ENCODE peak calls at places on chromosomes 7 and 10, in six cellular contexts. O is brain microvascular endothelial cell, H is right lobe of liver, C is ascending aorta, P is coronary artery, V is kidney. I is an unnamed sample.

GRCh38 chr7:11261470-11261869 is 287.8 kb downstream of the PHF14 start:
- DNase-seq in O (no peak), H (peak; percentile 70), C (no peak), P (no peak), V (no peak), I (no peak)

GRCh38 chr7:78057571-78057970 is 259.0 kb downstream of the PHTF2 start:
- DNase-seq in O (no peak), H (no peak), C (no peak), P (no peak), V (no peak), I (no peak)

GRCh38 chr7:150665882-150666281 is 19.6 kb upstream of the GIMAP2 start:
- DNase-seq in O (no peak), H (no peak), C (no peak), P (no peak), V (no peak), I (no peak)

GRCh38 chr7:12267542-12267941 is 56.4 kb downstream of the TMEM106B start:
- DNase-seq in O (no peak), H (no peak), C (no peak), P (no peak), V (no peak), I (no peak)

GRCh38 chr7:30613366-30614325 is 19.0 kb downstream of the GARS1 start:
- DNase-seq in O (no peak), H (no peak), C (no peak), P (no peak), V (no peak), I (no peak)

GRCh38 chr10:46268076-46268881 is 18.5 kb upstream of the ANTXRL start:
- DNase-seq in O (no peak), H (no peak), C (no peak), P (peak; percentile 46), V (no peak), I (no peak)

GRCh38 chr10:79442171-79443040 is 3.0 kb downstream of the ZCCHC24 start:
- DNase-seq in O (no peak), H (no peak), C (no peak), P (peak; percentile 64), V (no peak), I (no peak)

GRCh38 chr7:32030904-32031692 is 39.1 kb downstream of the PDE1C start:
- DNase-seq in O (no peak), H (no peak), C (no peak), P (no peak), V (no peak), I (no peak)

GRCh38 chr10:78360284-78360683 is 326.6 kb downstream of the RPS24 start:
- DNase-seq in O (no peak), H (no peak), C (no peak), P (no peak), V (no peak), I (no peak)

GRCh38 chr10:78358406-78358805 is 324.7 kb downstream of the RPS24 start:
- DNase-seq in O (no peak), H (no peak), C (no peak), P (no peak), V (no peak), I (no peak)

GRCh38 chr10:78359641-78360091 is 326.0 kb downstream of the RPS24 start:
- DNase-seq in O (no peak), H (no peak), C (no peak), P (no peak), V (peak; percentile 64), I (no peak)

GRCh38 chr10:78357673-78358206 is 324.1 kb downstream of the RPS24 start:
- DNase-seq in O (no peak), H (no peak), C (no peak), P (no peak), V (no peak), I (no peak)

GRCh38 chr10:78358982-78359381 is 325.3 kb downstream of the RPS24 start:
- DNase-seq in O (no peak), H (no peak), C (no peak), P (no peak), V (no peak), I (no peak)
- H3K27ac ChIP-seq in O (no peak overlapping the region), H (no peak overlapping the region), C (no peak overlapping the region), P (no peak overlapping the region), V (no peak overlapping the region), I (no peak overlapping the region)

DNA sequence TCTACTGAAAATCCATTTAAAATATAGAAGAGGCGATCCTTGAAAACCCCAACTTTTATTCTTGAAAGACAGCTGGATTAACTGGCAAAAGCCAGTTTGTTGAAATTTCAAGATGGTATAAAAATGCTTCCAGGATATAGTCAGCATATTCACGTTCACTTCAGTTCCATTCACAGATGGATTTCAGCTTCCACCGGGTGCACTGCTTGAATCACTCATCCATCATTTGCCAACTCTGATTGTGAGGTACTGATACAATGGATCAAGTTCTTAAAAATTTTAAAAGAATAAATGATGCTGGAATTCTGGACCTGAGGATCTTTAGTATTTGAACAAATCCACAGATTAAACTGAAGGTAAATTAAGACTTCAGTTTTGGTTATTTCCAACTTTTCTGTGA is 2.4 kb downstream of the PURB start:
- DNase-seq in O (no peak), H (no peak), C (no peak), P (no peak), V (no peak), I (no peak)
- H3K27ac ChIP-seq in O (peak overlapping the region; percentile 97), H (no peak overlapping the region), C (no peak overlapping the region), P (no peak overlapping the region), V (no peak overlapping the region), I (no peak overlapping the region)

DNA sequence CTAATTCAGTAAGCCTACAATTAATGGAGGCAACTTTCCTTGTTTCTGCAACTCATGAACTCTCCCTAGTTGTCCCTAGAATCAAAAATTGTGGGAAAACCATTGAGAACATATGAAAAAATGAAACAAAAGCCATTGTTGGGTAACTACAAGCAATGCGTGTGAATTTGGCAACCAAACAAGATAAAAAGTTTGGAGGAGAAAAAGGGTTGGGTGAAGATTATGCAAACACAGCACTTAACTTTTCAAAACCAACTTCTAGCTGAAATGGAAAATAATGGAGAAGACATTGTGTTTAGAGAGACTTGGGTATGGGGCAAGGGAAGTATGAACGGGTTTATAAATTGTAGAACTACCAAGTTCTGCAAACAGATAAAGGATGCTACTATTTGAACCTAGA is 88.9 kb upstream of the SVIL start:
- DNase-seq in O (no peak), H (no peak), C (no peak), P (no peak), V (no peak), I (no peak)
- H3K27ac ChIP-seq in O (no peak overlapping the region), H (no peak overlapping the region), C (peak overlapping the region; percentile 68), P (no peak overlapping the region), V (no peak overlapping the region), I (peak overlapping the region; percentile 30)

DNA sequence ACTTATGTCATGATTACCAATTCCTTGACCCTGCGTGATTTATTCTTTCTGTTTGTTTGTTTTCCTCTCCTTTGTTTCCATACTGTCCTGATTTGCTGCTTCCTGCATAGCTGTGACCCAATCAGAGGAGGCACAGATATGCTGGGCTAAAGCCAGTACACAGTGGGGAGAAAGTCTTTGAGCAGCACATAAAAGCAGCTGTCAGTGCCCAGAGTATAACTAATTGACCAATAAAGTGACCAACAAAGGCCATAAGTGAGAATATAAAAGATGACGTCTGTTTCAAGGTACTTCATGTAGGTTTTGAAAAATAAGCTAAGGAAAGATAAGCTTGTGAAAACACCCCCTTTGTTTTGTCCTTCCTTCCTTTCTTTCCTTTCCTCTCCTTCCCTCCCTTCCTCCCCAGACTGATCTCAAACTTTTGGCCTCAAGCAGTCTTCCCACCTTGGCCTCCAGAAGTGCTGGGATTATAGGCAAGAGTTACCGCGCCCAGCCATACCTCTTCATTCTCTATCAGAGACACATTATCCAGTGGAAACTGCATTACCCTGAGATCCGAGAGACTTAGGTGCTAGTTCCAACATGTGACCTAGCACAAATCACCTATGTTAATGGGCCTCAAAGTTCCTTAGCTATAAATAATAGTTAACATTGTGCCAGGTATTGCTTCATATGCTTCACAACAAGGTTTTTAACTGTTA is 17.0 kb downstream of the BCAP29 start:
- DNase-seq in O (no peak), H (no peak), C (no peak), P (no peak), V (no peak), I (no peak)
- H3K27ac ChIP-seq in O (no peak overlapping the region), H (no peak overlapping the region), C (peak overlapping the region; percentile 78), P (peak overlapping the region; percentile 20), V (no peak overlapping the region), I (no peak overlapping the region)

GRCh38 chr10:11760151-11760550 is 18.0 kb downstream of the ECHDC3 start:
- DNase-seq in O (no peak), H (no peak), C (no peak), P (no peak), V (no peak), I (no peak)

GRCh38 chr10:11759347-11759746 is 17.2 kb downstream of the ECHDC3 start:
- DNase-seq in O (no peak), H (no peak), C (no peak), P (no peak), V (no peak), I (no peak)

GRCh38 chr10:11757820-11758463 is 15.8 kb downstream of the ECHDC3 start:
- DNase-seq in O (peak; percentile 89), H (peak; percentile 90), C (peak; percentile 67), P (peak; percentile 88), V (peak; percentile 94), I (peak; percentile 87)

GRCh38 chr10:11757452-11757819 is 15.3 kb downstream of the ECHDC3 start:
- DNase-seq in O (peak; percentile 97), H (peak; percentile 66), C (peak; percentile 39), P (no peak), V (no peak), I (peak; percentile 52)

GRCh38 chr10:11758527-11759236 is 16.5 kb downstream of the ECHDC3 start:
- DNase-seq in O (no peak), H (no peak), C (no peak), P (no peak), V (no peak), I (no peak)
- H3K27ac ChIP-seq in O (peak overlapping the region; percentile 97), H (no peak overlapping the region), C (peak overlapping the region; percentile 54), P (peak overlapping the region; percentile 76), V (no peak overlapping the region), I (no peak overlapping the region)

GRCh38 chr10:100653238-100653956 is 92.0 kb upstream of the PAX2 start:
- DNase-seq in O (no peak), H (no peak), C (no peak), P (no peak), V (no peak), I (no peak)
- H3K27ac ChIP-seq in O (no peak overlapping the region), H (no peak overlapping the region), C (no peak overlapping the region), P (no peak overlapping the region), V (no peak overlapping the region), I (no peak overlapping the region)

I was measured in left lung.